ENCODE peak calls at places on chromosomes 7 and 10, in six cellular contexts. One of them, this sample, is unnamed. For H3K9me3, the result is how much of the 10 kb centered on the place peaks cover.

GRCh38 chr10:34002896-34003295 is 668.4 kb upstream of the NRP1 start:
- DNase-seq in left ventricle myocardium inferior: no peak
- DNase-seq in AG04450: no peak
- DNase-seq in right cardiac atrium: no peak
- DNase-seq in thyroid gland: no peak
- DNase-seq in fibroblast of lung: no peak
- DNase-seq in this sample: no peak

GRCh38 chr10:96034625-96035024 is 8.8 kb upstream of the CCNJ start:
- DNase-seq in fibroblast of lung: no peak
- DNase-seq in AG04450: no peak
- DNase-seq in left ventricle myocardium inferior: no peak
- DNase-seq in thyroid gland: no peak
- DNase-seq in right cardiac atrium: no peak
- DNase-seq in this sample: no peak

GRCh38 chr10:71746344-71747037 is 26.8 kb downstream of the VSIR start:
- DNase-seq in right cardiac atrium: peak
- DNase-seq in thyroid gland: peak
- DNase-seq in AG04450: no peak
- DNase-seq in fibroblast of lung: no peak
- DNase-seq in left ventricle myocardium inferior: peak
- DNase-seq in this sample: peak

GRCh38 chr7:120521761-120522737 is 249.1 kb downstream of the KCND2 start:
- DNase-seq in right cardiac atrium: no peak
- DNase-seq in fibroblast of lung: no peak
- DNase-seq in thyroid gland: no peak
- DNase-seq in left ventricle myocardium inferior: no peak
- DNase-seq in AG04450: no peak
- DNase-seq in this sample: no peak

GRCh38 chr7:134690016-134690415 is 43.4 kb downstream of the BPGM start:
- DNase-seq in AG04450: peak
- DNase-seq in left ventricle myocardium inferior: no peak
- DNase-seq in right cardiac atrium: no peak
- DNase-seq in fibroblast of lung: peak
- DNase-seq in thyroid gland: no peak
- DNase-seq in this sample: no peak

GRCh38 chr10:62815373-62816111 is 624 bp downstream of the EGR2 start:
- DNase-seq in thyroid gland: peak
- DNase-seq in right cardiac atrium: peak
- DNase-seq in fibroblast of lung: peak
- DNase-seq in left ventricle myocardium inferior: no peak
- DNase-seq in AG04450: no peak
- DNase-seq in this sample: no peak

GRCh38 chr7:128831994-128832879 is 2.0 kb downstream of the FLNC start:
- DNase-seq in fibroblast of lung: peak
- DNase-seq in AG04450: no peak
- DNase-seq in right cardiac atrium: peak
- DNase-seq in thyroid gland: no peak
- DNase-seq in left ventricle myocardium inferior: peak
- DNase-seq in this sample: no peak

GRCh38 chr10:53690556-53691240 is 918.1 kb upstream of the MBL2 start:
- DNase-seq in AG04450: no peak
- DNase-seq in right cardiac atrium: no peak
- DNase-seq in thyroid gland: no peak
- DNase-seq in left ventricle myocardium inferior: no peak
- DNase-seq in fibroblast of lung: no peak
- DNase-seq in this sample: no peak

GRCh38 chr7:38222481-38223096 is 44.5 kb downstream of the STARD3NL start:
- DNase-seq in right cardiac atrium: no peak
- DNase-seq in fibroblast of lung: peak
- DNase-seq in thyroid gland: no peak
- DNase-seq in left ventricle myocardium inferior: no peak
- DNase-seq in AG04450: peak
- DNase-seq in this sample: peak

GRCh38 chr10:7525314-7526016 is 114.6 kb upstream of the SFMBT2 start:
- DNase-seq in left ventricle myocardium inferior: no peak
- DNase-seq in thyroid gland: peak
- DNase-seq in AG04450: peak
- DNase-seq in fibroblast of lung: peak
- DNase-seq in right cardiac atrium: no peak
- DNase-seq in this sample: peak

GRCh38 chr7:76054129-76055120 is 6.5 kb downstream of the MDH2 start:
- DNase-seq in thyroid gland: no peak
- DNase-seq in right cardiac atrium: no peak
- DNase-seq in left ventricle myocardium inferior: no peak
- DNase-seq in AG04450: peak
- DNase-seq in fibroblast of lung: peak
- DNase-seq in this sample: peak

GRCh38 chr10:30849636-30850035 is 182.0 kb downstream of the ZNF438 start:
- DNase-seq in AG04450: no peak
- DNase-seq in right cardiac atrium: no peak
- DNase-seq in fibroblast of lung: no peak
- DNase-seq in left ventricle myocardium inferior: no peak
- DNase-seq in thyroid gland: no peak
- DNase-seq in this sample: no peak

GRCh38 chr10:30848396-30849032 is 183.2 kb downstream of the ZNF438 start:
- DNase-seq in AG04450: no peak
- DNase-seq in fibroblast of lung: no peak
- DNase-seq in right cardiac atrium: no peak
- DNase-seq in thyroid gland: no peak
- DNase-seq in left ventricle myocardium inferior: no peak
- DNase-seq in this sample: no peak

GRCh38 chr10:30850776-30851175 is 180.9 kb downstream of the ZNF438 start:
- DNase-seq in fibroblast of lung: no peak
- DNase-seq in right cardiac atrium: no peak
- DNase-seq in left ventricle myocardium inferior: no peak
- DNase-seq in AG04450: no peak
- DNase-seq in thyroid gland: no peak
- DNase-seq in this sample: no peak

GRCh38 chr10:30847199-30847598 is 184.5 kb downstream of the ZNF438 start:
- DNase-seq in fibroblast of lung: no peak
- DNase-seq in thyroid gland: no peak
- DNase-seq in AG04450: no peak
- DNase-seq in left ventricle myocardium inferior: no peak
- DNase-seq in right cardiac atrium: no peak
- DNase-seq in this sample: no peak

DNA sequence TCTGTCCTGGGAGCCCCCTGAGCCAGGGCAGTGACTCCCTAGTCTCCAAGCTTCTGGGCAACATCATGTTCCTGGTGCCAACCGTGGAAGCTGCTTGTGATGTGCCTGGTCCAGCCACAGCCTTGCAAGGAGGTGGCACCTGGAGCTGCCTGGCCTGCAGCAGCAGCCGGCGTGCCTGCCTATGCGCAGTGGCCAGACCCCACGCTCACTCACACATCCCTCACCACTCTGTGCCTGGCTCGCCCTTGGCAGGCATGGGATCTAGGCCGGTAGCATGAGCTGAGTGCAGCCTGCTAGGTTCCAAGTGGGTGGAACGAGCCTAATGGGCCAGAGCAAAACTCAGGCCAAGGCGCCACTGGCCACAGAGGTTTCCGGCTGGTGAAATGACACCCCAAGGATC is 184.0 kb downstream of the ZNF438 start:
- DNase-seq in thyroid gland: no peak
- DNase-seq in fibroblast of lung: no peak
- DNase-seq in AG04450: no peak
- DNase-seq in right cardiac atrium: no peak
- DNase-seq in left ventricle myocardium inferior: no peak
- DNase-seq in this sample: no peak
- H3K9me3 ChIP-seq in thyroid gland: under half
- H3K9me3 ChIP-seq in fibroblast of lung: under half
- H3K9me3 ChIP-seq in AG04450: under half
- H3K9me3 ChIP-seq in right cardiac atrium: under half
- H3K9me3 ChIP-seq in left ventricle myocardium inferior: under half
- H3K9me3 ChIP-seq in this sample: under half

GRCh38 chr10:117476281-117476680 is 66.3 kb upstream of the EMX2 start:
- DNase-seq in AG04450: no peak
- DNase-seq in thyroid gland: no peak
- DNase-seq in right cardiac atrium: no peak
- DNase-seq in fibroblast of lung: peak
- DNase-seq in left ventricle myocardium inferior: no peak
- DNase-seq in this sample: no peak

GRCh38 chr10:117480097-117480496 is 62.4 kb upstream of the EMX2 start:
- DNase-seq in left ventricle myocardium inferior: no peak
- DNase-seq in thyroid gland: no peak
- DNase-seq in fibroblast of lung: no peak
- DNase-seq in AG04450: no peak
- DNase-seq in right cardiac atrium: no peak
- DNase-seq in this sample: no peak

GRCh38 chr10:117477241-117477947 is 65.2 kb upstream of the EMX2 start:
- DNase-seq in AG04450: no peak
- DNase-seq in thyroid gland: no peak
- DNase-seq in right cardiac atrium: no peak
- DNase-seq in left ventricle myocardium inferior: no peak
- DNase-seq in fibroblast of lung: no peak
- DNase-seq in this sample: no peak

GRCh38 chr10:117476716-117477115 is 65.8 kb upstream of the EMX2 start:
- DNase-seq in left ventricle myocardium inferior: no peak
- DNase-seq in AG04450: no peak
- DNase-seq in fibroblast of lung: no peak
- DNase-seq in thyroid gland: no peak
- DNase-seq in right cardiac atrium: no peak
- DNase-seq in this sample: no peak

GRCh38 chr10:117477961-117478670 is 64.4 kb upstream of the EMX2 start:
- DNase-seq in fibroblast of lung: peak
- DNase-seq in left ventricle myocardium inferior: no peak
- DNase-seq in AG04450: no peak
- DNase-seq in right cardiac atrium: no peak
- DNase-seq in thyroid gland: no peak
- DNase-seq in this sample: peak
- H3K27ac ChIP-seq in fibroblast of lung: no peak
- H3K27ac ChIP-seq in left ventricle myocardium inferior: peak
- H3K27ac ChIP-seq in AG04450: no peak
- H3K27ac ChIP-seq in right cardiac atrium: no peak
- H3K27ac ChIP-seq in thyroid gland: no peak
- H3K27ac ChIP-seq in this sample: no peak

DNA sequence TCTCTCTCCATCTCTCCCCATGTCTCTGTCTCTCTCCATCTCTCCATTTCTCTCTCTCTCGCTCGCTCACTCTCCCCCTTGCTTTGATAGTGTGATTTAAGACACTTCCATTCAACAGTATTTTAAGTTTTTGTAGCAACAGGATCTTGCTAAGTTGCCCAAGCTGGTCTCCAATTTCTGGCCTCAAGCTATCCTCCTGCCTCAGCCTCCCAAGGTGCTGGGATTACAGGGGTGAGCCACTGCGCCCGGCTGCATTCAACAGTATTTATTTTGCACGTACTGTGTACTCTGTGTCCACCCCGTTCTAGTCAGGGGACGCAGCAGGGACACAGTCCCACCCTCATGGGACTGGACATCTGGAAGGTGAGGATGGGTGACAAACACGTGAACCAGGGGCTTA is 14.4 kb upstream of the PDGFA start:
- DNase-seq in fibroblast of lung: no peak
- DNase-seq in left ventricle myocardium inferior: no peak
- DNase-seq in thyroid gland: no peak
- DNase-seq in right cardiac atrium: no peak
- DNase-seq in AG04450: no peak
- DNase-seq in this sample: no peak
- H3K4me3 ChIP-seq in fibroblast of lung: no peak
- H3K4me3 ChIP-seq in left ventricle myocardium inferior: no peak
- H3K4me3 ChIP-seq in thyroid gland: no peak
- H3K4me3 ChIP-seq in right cardiac atrium: no peak
- H3K4me3 ChIP-seq in AG04450: no peak
- H3K4me3 ChIP-seq in this sample: no peak

GRCh38 chr7:158142657-158143056 is 445.0 kb downstream of the PTPRN2 start:
- DNase-seq in right cardiac atrium: no peak
- DNase-seq in fibroblast of lung: no peak
- DNase-seq in left ventricle myocardium inferior: no peak
- DNase-seq in thyroid gland: no peak
- DNase-seq in AG04450: no peak
- DNase-seq in this sample: no peak
- H3K9me3 ChIP-seq in right cardiac atrium: under half
- H3K9me3 ChIP-seq in fibroblast of lung: under half
- H3K9me3 ChIP-seq in left ventricle myocardium inferior: under half
- H3K9me3 ChIP-seq in thyroid gland: under half
- H3K9me3 ChIP-seq in AG04450: half or more
- H3K9me3 ChIP-seq in this sample: under half

DNA sequence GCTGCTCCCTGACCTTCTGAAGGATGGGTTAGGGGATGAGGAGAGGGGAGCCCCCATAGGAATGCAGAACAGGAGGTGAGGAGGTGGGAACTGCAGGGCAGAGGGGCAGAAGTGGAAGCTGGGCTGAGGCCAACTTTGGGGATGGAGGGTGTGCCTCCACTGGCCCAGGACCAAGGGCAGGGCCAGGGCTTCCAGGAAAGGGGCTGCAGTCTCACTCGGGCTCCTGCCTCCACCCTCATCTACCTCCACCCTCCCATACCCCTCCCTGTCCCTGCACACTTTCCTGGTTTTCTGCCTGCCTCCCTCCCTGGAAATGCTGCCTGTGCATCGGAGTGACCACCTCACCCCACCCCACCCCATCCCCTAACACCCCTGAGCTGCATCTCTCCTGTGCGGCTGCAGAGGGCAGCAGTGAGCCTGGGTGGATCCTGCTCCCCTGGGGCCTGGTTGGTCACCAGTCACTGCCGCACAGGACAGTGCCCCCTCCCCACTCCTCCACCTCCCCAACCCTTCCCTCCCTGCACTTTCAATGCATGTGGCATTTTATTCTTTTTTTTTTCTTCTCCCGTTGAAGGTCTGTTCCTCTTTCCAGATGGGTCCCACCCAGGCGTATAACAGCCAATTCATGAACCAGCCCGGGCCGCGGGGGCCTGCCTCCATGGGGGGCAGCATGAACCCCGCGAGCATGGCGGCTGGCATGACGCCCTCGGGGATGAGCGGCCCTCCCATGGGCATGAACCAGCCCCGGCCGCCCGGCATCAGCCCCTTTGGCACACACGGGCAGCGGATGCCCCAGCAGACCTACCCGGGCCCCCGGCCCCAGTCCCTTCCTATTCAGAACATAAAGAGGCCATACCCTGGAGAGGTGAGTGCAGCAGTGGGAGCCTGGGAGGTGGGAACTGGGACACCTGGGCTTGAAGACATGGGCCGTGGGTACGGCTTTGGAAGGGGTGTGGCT is 54.2 kb upstream of the PPIF start:
- DNase-seq in fibroblast of lung: no peak
- DNase-seq in thyroid gland: no peak
- DNase-seq in AG04450: no peak
- DNase-seq in right cardiac atrium: peak
- DNase-seq in left ventricle myocardium inferior: no peak
- DNase-seq in this sample: no peak
- H3K27ac ChIP-seq in fibroblast of lung: no peak
- H3K27ac ChIP-seq in thyroid gland: no peak
- H3K27ac ChIP-seq in AG04450: peak
- H3K27ac ChIP-seq in right cardiac atrium: no peak
- H3K27ac ChIP-seq in left ventricle myocardium inferior: peak
- H3K27ac ChIP-seq in this sample: no peak